ENCODE peak calls at places on chromosomes 11 and 22, in eight cellular contexts. One of them, this sample, is unnamed.

GRCh38 chr11:70367071-70367470 is 31.3 kb upstream of the CTTN start:
- DNase-seq in stimulated activated CD8-positive, alpha-beta memory T cell treated with anti-CD3 and anti-CD28 coated beads, Interleukin-4, amount 100 ng/mL, for 48 hours: no peak
- DNase-seq in HFF-Myc: no peak
- DNase-seq in thoracic aorta: no peak
- DNase-seq in IMR-90: peak
- DNase-seq in stimulated activated naive CD4-positive, alpha-beta T cell: no peak
- DNase-seq in dermis blood vessel endothelial cell: peak
- DNase-seq in LHCN-M2: peak
- DNase-seq in this sample: peak

GRCh38 chr22:30894371-30894740 is 74.2 kb downstream of the MORC2 start:
- DNase-seq in stimulated activated CD8-positive, alpha-beta memory T cell treated with anti-CD3 and anti-CD28 coated beads, Interleukin-4, amount 100 ng/mL, for 48 hours: no peak
- DNase-seq in HFF-Myc: no peak
- DNase-seq in thoracic aorta: no peak
- DNase-seq in IMR-90: no peak
- DNase-seq in stimulated activated naive CD4-positive, alpha-beta T cell: no peak
- DNase-seq in dermis blood vessel endothelial cell: no peak
- DNase-seq in LHCN-M2: no peak
- DNase-seq in this sample: no peak

GRCh38 chr11:112355726-112356125 is 95.1 kb upstream of the PLET1 start:
- DNase-seq in stimulated activated CD8-positive, alpha-beta memory T cell treated with anti-CD3 and anti-CD28 coated beads, Interleukin-4, amount 100 ng/mL, for 48 hours: peak
- DNase-seq in HFF-Myc: no peak
- DNase-seq in thoracic aorta: no peak
- DNase-seq in IMR-90: peak
- DNase-seq in stimulated activated naive CD4-positive, alpha-beta T cell: no peak
- DNase-seq in dermis blood vessel endothelial cell: peak
- DNase-seq in LHCN-M2: peak
- DNase-seq in this sample: no peak

GRCh38 chr22:37020192-37020479 is 594 bp downstream of the MPST start:
- DNase-seq in stimulated activated CD8-positive, alpha-beta memory T cell treated with anti-CD3 and anti-CD28 coated beads, Interleukin-4, amount 100 ng/mL, for 48 hours: no peak
- DNase-seq in HFF-Myc: no peak
- DNase-seq in thoracic aorta: no peak
- DNase-seq in IMR-90: peak
- DNase-seq in stimulated activated naive CD4-positive, alpha-beta T cell: no peak
- DNase-seq in dermis blood vessel endothelial cell: peak
- DNase-seq in LHCN-M2: peak
- DNase-seq in this sample: peak

GRCh38 chr11:12182650-12183511 is 72.5 kb downstream of the MICAL2 start:
- DNase-seq in stimulated activated CD8-positive, alpha-beta memory T cell treated with anti-CD3 and anti-CD28 coated beads, Interleukin-4, amount 100 ng/mL, for 48 hours: peak
- DNase-seq in HFF-Myc: peak
- DNase-seq in thoracic aorta: no peak
- DNase-seq in IMR-90: peak
- DNase-seq in stimulated activated naive CD4-positive, alpha-beta T cell: no peak
- DNase-seq in dermis blood vessel endothelial cell: peak
- DNase-seq in LHCN-M2: peak
- DNase-seq in this sample: peak

GRCh38 chr22:32531955-32532818 is 57.6 kb downstream of the FBXO7 start:
- DNase-seq in stimulated activated CD8-positive, alpha-beta memory T cell treated with anti-CD3 and anti-CD28 coated beads, Interleukin-4, amount 100 ng/mL, for 48 hours: no peak
- DNase-seq in HFF-Myc: peak
- DNase-seq in thoracic aorta: peak
- DNase-seq in IMR-90: peak
- DNase-seq in stimulated activated naive CD4-positive, alpha-beta T cell: no peak
- DNase-seq in dermis blood vessel endothelial cell: peak
- DNase-seq in LHCN-M2: peak
- DNase-seq in this sample: peak

GRCh38 chr11:69245491-69246345 is 48.2 kb upstream of the MYEOV start:
- DNase-seq in stimulated activated CD8-positive, alpha-beta memory T cell treated with anti-CD3 and anti-CD28 coated beads, Interleukin-4, amount 100 ng/mL, for 48 hours: no peak
- DNase-seq in HFF-Myc: no peak
- DNase-seq in thoracic aorta: no peak
- DNase-seq in IMR-90: no peak
- DNase-seq in stimulated activated naive CD4-positive, alpha-beta T cell: no peak
- DNase-seq in dermis blood vessel endothelial cell: no peak
- DNase-seq in LHCN-M2: no peak
- DNase-seq in this sample: no peak

GRCh38 chr11:93039841-93040240 is 70.4 kb downstream of the MTNR1B start:
- DNase-seq in stimulated activated CD8-positive, alpha-beta memory T cell treated with anti-CD3 and anti-CD28 coated beads, Interleukin-4, amount 100 ng/mL, for 48 hours: no peak
- DNase-seq in HFF-Myc: no peak
- DNase-seq in thoracic aorta: no peak
- DNase-seq in IMR-90: peak
- DNase-seq in stimulated activated naive CD4-positive, alpha-beta T cell: no peak
- DNase-seq in dermis blood vessel endothelial cell: no peak
- DNase-seq in LHCN-M2: no peak
- DNase-seq in this sample: no peak

GRCh38 chr11:62340269-62340901 is 3.1 kb downstream of the ASRGL1 start:
- DNase-seq in stimulated activated CD8-positive, alpha-beta memory T cell treated with anti-CD3 and anti-CD28 coated beads, Interleukin-4, amount 100 ng/mL, for 48 hours: peak
- DNase-seq in HFF-Myc: peak
- DNase-seq in thoracic aorta: no peak
- DNase-seq in IMR-90: peak
- DNase-seq in stimulated activated naive CD4-positive, alpha-beta T cell: peak
- DNase-seq in dermis blood vessel endothelial cell: peak
- DNase-seq in LHCN-M2: peak
- DNase-seq in this sample: peak

This sample was measured in lung microvascular endothelial cell.